ENCODE peak calls at places on chromosomes 3 and 15, in nine cellular contexts. B, L, C, S, I, X, Y, D and J are unnamed samples.

GRCh38 chr3:56861511-56861910 is 59.8 kb upstream of the ARHGEF3 start:
- DNase-seq in Y (no peak), L (no peak), X (no peak), D (no peak), I (no peak), B (no peak), S (no peak), C (no peak), J (no peak)

GRCh38 chr3:12870942-12871341 is 29.6 kb upstream of the RPL32 start:
- DNase-seq in S (no peak), I (no peak), Y (no peak), C (no peak), X (no peak), B (no peak), L (peak; percentile 73), D (no peak), J (peak; percentile 65)

GRCh38 chr3:136982520-136983138 is 24.8 kb downstream of the IL20RB start:
- DNase-seq in S (no peak), L (peak; percentile 15), Y (no peak), D (no peak), I (no peak), X (no peak), C (no peak), B (no peak), J (no peak)

GRCh38 chr3:109177888-109178287 is 41.4 kb downstream of the C3orf85 start:
- DNase-seq in I (no peak), S (peak; percentile 29), D (no peak), B (no peak), C (no peak), X (no peak), L (no peak), Y (no peak), J (no peak)

GRCh38 chr3:81743096-81744025 is 18.1 kb downstream of the GBE1 start:
- DNase-seq in S (peak; percentile 97), B (no peak), X (peak; percentile 96), L (no peak), D (no peak), Y (peak; percentile 75), C (no peak), I (peak; percentile 8), J (no peak)

GRCh38 chr15:71256934-71257333 is 141.7 kb downstream of the THSD4 start:
- DNase-seq in S (no peak), D (no peak), X (no peak), B (no peak), C (no peak), L (peak; percentile 45), I (peak; percentile 39), Y (no peak), J (no peak)

GRCh38 chr15:68315495-68316007 is 38.0 kb downstream of the FEM1B start:
- DNase-seq in L (no peak), B (no peak), X (peak; percentile 80), D (no peak), I (peak; percentile 69), Y (no peak), C (no peak), S (peak; percentile 29), J (no peak)

GRCh38 chr3:43053291-43053690 is 52.6 kb downstream of the POMGNT2 start:
- DNase-seq in L (no peak), Y (no peak), S (no peak), D (no peak), B (no peak), I (no peak), C (no peak), X (no peak), J (no peak)

GRCh38 chr3:141076821-141077571 is 25.8 kb downstream of the SPSB4 start:
- DNase-seq in Y (peak; percentile 42), B (peak; percentile 2), D (no peak), C (peak; percentile 21), S (peak; percentile 76), X (peak; percentile 50), L (no peak), I (peak; percentile 65), J (peak; percentile 66)

GRCh38 chr3:177431525-177432255 is 234.4 kb upstream of the TBL1XR1 start:
- DNase-seq in S (no peak), B (no peak), C (no peak), D (no peak), I (peak; percentile 24), X (no peak), L (no peak), Y (no peak), J (no peak)

GRCh38 chr3:117979466-117979865 is 1055.2 kb downstream of the IGSF11 start:
- DNase-seq in Y (no peak), B (no peak), S (no peak), I (no peak), D (no peak), X (no peak), L (no peak), C (no peak), J (no peak)

GRCh38 chr3:133136114-133137041 is 98.2 kb downstream of the TMEM108 start:
- DNase-seq in B (peak; percentile 84), D (no peak), L (no peak), X (peak; percentile 52), C (no peak), I (no peak), S (peak; percentile 15), Y (no peak), J (no peak)

GRCh38 chr15:28273468-28273867 is 48.5 kb downstream of the HERC2 start:
- DNase-seq in X (peak; percentile 46), I (peak; percentile 56), S (no peak), B (no peak), C (no peak), L (peak; percentile 6), Y (no peak), D (no peak), J (no peak)

GRCh38 chr3:40291471-40291870 is 18.0 kb upstream of the EIF1B start:
- DNase-seq in S (no peak), C (no peak), L (no peak), Y (no peak), I (no peak), B (no peak), D (no peak), X (no peak), J (no peak)

GRCh38 chr15:70439304-70439877 is 324.0 kb downstream of the UACA start:
- DNase-seq in S (no peak), D (no peak), L (no peak), B (no peak), C (no peak), I (no peak), X (no peak), Y (no peak), J (no peak)

GRCh38 chr3:107913671-107914070 is 177.2 kb downstream of the CD47 start:
- DNase-seq in B (no peak), X (no peak), S (peak; percentile 48), D (no peak), I (no peak), C (no peak), L (no peak), Y (peak; percentile 18), J (no peak)

GRCh38 chr15:31328425-31328998 is 1.9 kb downstream of the KLF13 start:
- DNase-seq in Y (peak; percentile 46), C (peak; percentile 73), X (peak; percentile 23), L (peak; percentile 73), S (peak; percentile 32), I (no peak), B (peak; percentile 47), D (peak; percentile 86), J (no peak)

GRCh38 chr3:73558399-73559075 is 66.2 kb downstream of the PDZRN3 start:
- DNase-seq in S (peak; percentile 44), L (no peak), I (peak; percentile 38), D (no peak), Y (peak; percentile 65), C (no peak), X (peak; percentile 35), B (no peak), J (no peak)

GRCh38 chr3:150771600-150771999 is 8.6 kb upstream of the SIAH2 start:
- DNase-seq in C (no peak), I (peak; percentile 14), Y (peak; percentile 51), L (no peak), D (no peak), S (no peak), X (no peak), B (no peak), J (no peak)

GRCh38 chr3:128576290-128576689 is 74.3 kb downstream of the RPN1 start:
- DNase-seq in Y (no peak), B (no peak), D (no peak), I (no peak), S (no peak), L (no peak), C (no peak), X (no peak), J (no peak)

GRCh38 chr15:40428183-40428582 is 12.6 kb upstream of the BAHD1 start:
- DNase-seq in C (no peak), S (no peak), I (no peak), L (no peak), D (no peak), Y (no peak), B (no peak), X (no peak), J (no peak)

GRCh38 chr15:74438696-74439316 is 5.0 kb upstream of the SEMA7A start:
- DNase-seq in L (peak; percentile 93), S (peak; percentile 69), D (peak; percentile 78), I (peak; percentile 87), B (peak; percentile 72), X (peak; percentile 78), C (peak; percentile 72), Y (peak; percentile 86), J (peak; percentile 82)

GRCh38 chr3:14290631-14291385 is 111.6 kb upstream of the SLC6A6 start:
- DNase-seq in S (no peak), X (no peak), B (peak; percentile 95), I (peak; percentile 34), C (no peak), L (no peak), D (no peak), Y (no peak), J (no peak)

GRCh38 chr3:15331606-15332404 is 581 bp downstream of the SH3BP5 start:
- DNase-seq in Y (peak; percentile 74), L (no peak), X (no peak), D (peak; percentile 66), S (peak; percentile 27), B (no peak), C (peak; percentile 41), I (peak; percentile 67), J (peak; percentile 53)

GRCh38 chr3:96213393-96213792 is 601.0 kb upstream of the EPHA6 start:
- DNase-seq in C (no peak), I (no peak), S (no peak), D (no peak), L (no peak), Y (no peak), X (no peak), B (no peak), J (no peak)

GRCh38 chr15:76903251-76903681 is 1.9 kb downstream of the SCAPER start:
- DNase-seq in L (peak; percentile 66), X (peak; percentile 9), B (peak; percentile 50), D (peak; percentile 4), I (peak; percentile 50), C (no peak), S (peak; percentile 59), Y (peak; percentile 8), J (no peak)

GRCh38 chr3:99929409-99930139 is 111.9 kb downstream of the CMSS1 start:
- DNase-seq in D (no peak), Y (no peak), C (no peak), I (no peak), X (peak; percentile 80), S (peak; percentile 91), B (peak; percentile 10), L (no peak), J (peak; percentile 55)

GRCh38 chr3:194937144-194937543 is 251.5 kb downstream of the FAM43A start:
- DNase-seq in L (no peak), I (no peak), Y (no peak), C (no peak), X (no peak), S (no peak), D (no peak), B (no peak), J (no peak)

GRCh38 chr15:71097890-71098289 is 17.4 kb upstream of the THSD4 start:
- DNase-seq in D (no peak), B (no peak), X (no peak), Y (no peak), C (no peak), I (no peak), L (no peak), S (no peak), J (no peak)

GRCh38 chr3:18027161-18027939 is 284.9 kb upstream of the TBC1D5 start:
- DNase-seq in Y (no peak), I (no peak), D (no peak), S (peak; percentile 87), L (no peak), B (no peak), C (no peak), X (peak; percentile 68), J (no peak)